ENCODE peak calls at places on chromosomes 2 and 18, in four cellular contexts. V, S, Z and W are unnamed samples.

GRCh38 chr18:50638623-50639398 is 78.9 kb downstream of the MAPK4 start:
- DNase-seq in V (no peak), S (no peak), Z (no peak), W (no peak)

GRCh38 chr2:85663684-85664565 is 4.1 kb downstream of the SFTPB start:
- DNase-seq in V (no peak), S (no peak), Z (no peak), W (no peak)

GRCh38 chr2:189408294-189408693 is 33.0 kb upstream of the WDR75 start:
- DNase-seq in V (no peak), S (no peak), Z (no peak), W (no peak)

GRCh38 chr18:71443726-71444480 is 1100.2 kb downstream of the CBLN2 start:
- DNase-seq in V (no peak), S (no peak), Z (no peak), W (no peak)

GRCh38 chr2:241858206-241859016 is at the start of gene PDCD1:
- DNase-seq in V (no peak), S (no peak), Z (no peak), W (peak; percentile 77)

GRCh38 chr18:49319590-49319989 is 140.9 kb downstream of the DYM start:
- DNase-seq in V (no peak), S (no peak), Z (peak; percentile 21), W (no peak)

GRCh38 chr2:74735009-74735408 is 81.0 kb downstream of the SEMA4F start:
- DNase-seq in V (no peak), S (no peak), Z (no peak), W (no peak)

GRCh38 chr2:86229221-86229620 is 30.0 kb downstream of the MRPL35 start:
- DNase-seq in V (no peak), S (no peak), Z (no peak), W (no peak)

GRCh38 chr2:189854152-189854551 is 69.9 kb downstream of the PMS1 start:
- DNase-seq in V (no peak), S (no peak), Z (no peak), W (no peak)

GRCh38 chr2:168738057-168738456 is 64.4 kb upstream of the NOSTRIN start:
- DNase-seq in V (no peak), S (no peak), Z (no peak), W (no peak)

GRCh38 chr2:199466704-199467461 is 9.1 kb upstream of the SATB2 start:
- DNase-seq in V (no peak), S (no peak), Z (no peak), W (no peak)

GRCh38 chr18:37564796-37565137 is 831 bp downstream of the CELF4 start:
- DNase-seq in V (no peak), S (no peak), Z (no peak), W (peak; percentile 49)

GRCh38 chr2:171852489-171852888 is 41.6 kb downstream of the SLC25A12 start:
- DNase-seq in V (no peak), S (no peak), Z (no peak), W (no peak)

GRCh38 chr18:5415035-5415434 is 119.5 kb upstream of the ZBTB14 start:
- DNase-seq in V (no peak), S (no peak), Z (no peak), W (no peak)

GRCh38 chr2:61707984-61708852 is 145.6 kb downstream of the FAM161A start:
- DNase-seq in V (no peak), S (peak; percentile 92), Z (no peak), W (no peak)

GRCh38 chr18:39845673-39846072 is 2109.4 kb upstream of the PIK3C3 start:
- DNase-seq in V (no peak), S (no peak), Z (no peak), W (no peak)

GRCh38 chr2:106694960-106695470 is 191.0 kb downstream of the ST6GAL2 start:
- DNase-seq in V (no peak), S (no peak), Z (no peak), W (no peak)

GRCh38 chr2:120589782-120590608 is 145.7 kb upstream of the GLI2 start:
- DNase-seq in V (no peak), S (no peak), Z (no peak), W (no peak)

GRCh38 chr2:235235977-235236767 is 257.7 kb upstream of the AGAP1 start:
- DNase-seq in V (no peak), S (no peak), Z (no peak), W (no peak)

GRCh38 chr2:213150315-213150951 is 979 bp downstream of the IKZF2 start:
- DNase-seq in V (no peak), S (no peak), Z (no peak), W (no peak)

GRCh38 chr2:6352247-6352646 is 513.5 kb downstream of the CMPK2 start:
- DNase-seq in V (no peak), S (peak; percentile 94), Z (no peak), W (no peak)

GRCh38 chr18:49476664-49477411 is 10.2 kb downstream of the C18orf32 start:
- DNase-seq in V (no peak), S (no peak), Z (no peak), W (no peak)

GRCh38 chr2:31297751-31298150 is 63.8 kb downstream of the EHD3 start:
- DNase-seq in V (no peak), S (no peak), Z (no peak), W (no peak)

GRCh38 chr2:128277961-128278681 is 40.5 kb downstream of the HS6ST1 start:
- DNase-seq in V (no peak), S (no peak), Z (no peak), W (no peak)

GRCh38 chr2:15238028-15238427 is 323.1 kb downstream of the NBAS start:
- DNase-seq in V (no peak), S (no peak), Z (no peak), W (no peak)

GRCh38 chr18:45024357-45025107 is 343.8 kb downstream of the SETBP1 start:
- DNase-seq in V (no peak), S (no peak), Z (no peak), W (no peak)

GRCh38 chr2:68594674-68595492 is 48.5 kb upstream of the PROKR1 start:
- DNase-seq in V (peak; percentile 31), S (peak; percentile 27), Z (peak; percentile 13), W (peak; percentile 77)

DNA sequence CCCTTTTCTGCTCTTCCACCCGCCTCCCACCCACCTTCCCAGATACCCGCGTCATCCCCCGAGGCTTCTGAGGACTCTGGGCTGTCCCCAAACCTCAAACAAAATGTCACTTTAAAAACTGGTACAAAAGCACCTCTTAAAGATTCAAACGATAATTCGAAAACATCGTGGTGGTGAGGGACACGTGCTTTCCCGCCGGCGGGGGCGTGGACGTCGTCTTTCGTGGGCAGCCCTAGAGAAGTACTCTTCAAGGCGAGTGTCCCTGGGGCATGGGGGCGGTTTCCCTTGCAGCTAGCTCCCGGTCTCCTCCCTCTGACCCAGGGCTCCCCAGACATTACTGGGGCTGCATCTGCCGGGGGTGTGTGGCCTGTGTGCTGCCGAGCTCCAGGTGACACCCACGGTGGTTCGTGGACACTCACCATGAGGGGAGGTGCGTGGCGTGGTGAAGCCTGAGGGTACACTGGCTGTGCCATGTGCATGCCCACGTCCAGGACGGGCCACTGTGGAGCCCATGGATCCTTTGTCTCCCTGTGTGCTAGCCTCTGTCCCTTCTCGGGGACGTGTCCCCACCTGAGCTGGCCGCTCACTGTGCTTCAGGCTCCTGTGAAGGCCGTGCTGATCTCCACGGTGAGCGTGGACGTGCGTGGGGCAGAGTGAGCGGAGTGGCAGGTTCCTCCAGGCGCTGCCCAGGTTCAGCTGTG is 117.8 kb downstream of the NFATC1 start:
- DNase-seq in V (no peak), S (no peak), Z (no peak), W (no peak)
- TF ChIP-seq EGR1 in V (no peak), S (no peak), Z (no peak), W (no peak)

GRCh38 chr18:70335892-70336726 is 47.3 kb downstream of the SOCS6 start:
- DNase-seq in V (no peak), S (no peak), Z (no peak), W (no peak)
- H3K9me3 ChIP-seq in V (peaks cover 20% of the 10 kb centered on the region), S (peaks cover 2% of the 10 kb centered on the region), Z (peaks cover 4% of the 10 kb centered on the region), W (no peaks in the 10 kb centered on the region)

GRCh38 chr2:113197347-113198047 is 23.7 kb downstream of the PSD4 start:
- DNase-seq in V (no peak), S (no peak), Z (no peak), W (no peak)

GRCh38 chr2:113198048-113198789 is 24.4 kb downstream of the PSD4 start:
- DNase-seq in V (no peak), S (no peak), Z (no peak), W (no peak)

GRCh38 chr2:113198790-113199612 is 25.2 kb downstream of the PSD4 start:
- DNase-seq in V (peak; percentile 71), S (no peak), Z (peak; percentile 54), W (peak; percentile 39)

GRCh38 chr2:113195923-113196501 is 22.2 kb downstream of the PSD4 start:
- DNase-seq in V (no peak), S (no peak), Z (no peak), W (no peak)

GRCh38 chr2:113196839-113197238 is 23.1 kb downstream of the PSD4 start:
- DNase-seq in V (no peak), S (no peak), Z (no peak), W (no peak)
- TF ChIP-seq EGR1 in V (no peak), S (no peak), Z (no peak), W (no peak)

DNA sequence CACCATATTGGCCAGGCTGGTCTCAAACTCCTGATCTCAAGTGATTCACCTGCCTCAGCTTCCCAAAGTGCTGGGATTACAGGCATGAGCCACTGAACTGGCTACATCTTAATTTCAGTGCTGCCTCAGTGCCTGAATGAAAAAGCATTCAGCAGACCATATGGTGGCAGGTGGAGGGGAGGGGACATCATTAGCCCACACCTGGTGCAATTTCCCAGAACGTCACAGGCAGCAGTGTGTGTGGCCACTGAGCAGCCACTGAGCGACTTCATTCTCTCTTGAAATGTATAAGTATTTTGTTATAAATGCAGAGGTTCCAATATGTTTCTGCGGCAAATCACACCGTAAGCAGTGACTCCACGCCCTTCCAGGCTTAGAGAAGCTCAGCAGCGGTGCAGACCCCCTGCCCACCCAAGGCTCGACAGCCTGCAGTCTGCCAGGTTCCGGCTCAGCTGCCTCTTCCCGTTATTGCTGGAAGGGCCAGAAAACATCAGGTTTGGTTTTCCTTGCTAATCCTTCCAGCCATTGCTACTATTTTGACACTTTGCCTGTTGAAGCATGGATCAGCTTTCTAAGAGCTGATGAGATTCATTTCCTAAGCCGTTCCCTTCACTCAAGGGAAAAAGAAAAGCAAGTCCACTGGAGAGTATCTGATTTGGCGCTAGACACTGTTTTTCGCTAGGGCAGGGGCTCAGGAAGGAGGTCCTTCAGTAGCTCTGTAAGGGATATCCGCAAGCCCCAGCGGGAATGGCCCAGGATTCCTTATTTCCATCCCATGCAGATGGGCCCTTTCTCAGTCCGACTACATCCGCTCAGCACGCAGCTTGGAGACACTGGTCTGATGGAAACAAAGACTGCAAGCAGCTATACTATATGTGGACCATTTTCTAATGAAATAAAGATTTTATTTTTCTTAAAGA is 250.7 kb downstream of the VAPA start:
- DNase-seq in V (no peak), S (no peak), Z (no peak), W (no peak)
- H3K9me3 ChIP-seq in V (no peaks in the 10 kb centered on the region), S (no peaks in the 10 kb centered on the region), Z (no peaks in the 10 kb centered on the region), W (no peaks in the 10 kb centered on the region)

DNA sequence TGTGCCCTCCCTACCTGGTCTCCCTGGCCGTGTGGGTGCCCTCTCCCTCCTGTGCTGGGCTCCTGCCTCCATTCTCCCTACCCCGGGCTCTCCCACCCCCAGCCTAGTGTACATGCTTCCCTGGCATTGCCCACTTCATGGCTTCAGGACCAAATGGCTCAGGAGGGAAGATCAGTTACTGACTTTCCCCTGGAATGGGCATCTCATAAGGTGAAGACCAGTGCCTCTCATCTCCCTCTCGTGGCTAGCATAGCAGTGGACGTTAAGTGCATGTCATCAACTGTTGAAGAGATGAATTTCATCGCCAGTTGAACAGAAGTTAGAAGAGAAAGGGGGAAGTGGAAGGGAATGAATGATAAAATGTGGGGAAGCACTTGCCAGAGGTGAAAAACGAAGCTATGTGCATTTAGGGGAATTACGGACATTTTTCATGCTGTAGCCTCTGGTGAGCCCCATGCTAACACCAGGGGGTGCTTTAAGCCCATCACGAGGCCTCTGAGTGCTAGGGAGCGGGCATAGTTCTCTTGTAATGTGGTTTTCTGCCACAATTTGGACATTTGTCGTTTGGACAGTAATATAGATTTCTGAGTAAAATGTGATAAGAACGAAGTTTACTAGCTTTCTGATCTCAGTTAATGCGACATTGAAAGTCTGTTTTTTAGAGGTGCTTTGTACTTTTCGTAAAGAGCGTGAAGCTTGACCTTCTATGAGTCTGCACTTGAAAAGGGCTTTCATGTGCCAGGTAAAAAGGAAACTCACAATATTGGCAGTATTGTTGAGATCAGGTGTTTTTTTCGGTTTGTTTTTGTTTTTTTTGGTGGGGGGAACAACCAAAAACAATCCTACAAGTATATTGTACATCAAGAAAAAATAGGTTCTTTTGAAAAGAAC is 50.4 kb downstream of the TRAF3IP1 start:
- DNase-seq in V (peak; percentile 36), S (no peak), Z (no peak), W (peak; percentile 60)
- TF ChIP-seq EGR1 in V (no peak), S (no peak), Z (no peak), W (no peak)